ENCODE peak calls at places on chromosomes 6 and 20, in five cellular contexts. M is transverse colon, O is Peyer's patch, G is esophagus squamous epithelium, Z is sigmoid colon. C is an unnamed sample.

GRCh38 chr6:137089305-137089704 is 44.5 kb upstream of the IL20RA start:
- DNase-seq in M (peak; percentile 45), O (no peak), G (no peak), Z (no peak), C (peak; percentile 29)

GRCh38 chr6:12962529-12962928 is 246.0 kb downstream of the PHACTR1 start:
- DNase-seq in M (no peak), O (no peak), G (no peak), Z (no peak), C (no peak)

GRCh38 chr6:71336901-71337300 is 48.3 kb downstream of the OGFRL1 start:
- DNase-seq in M (no peak), O (no peak), G (no peak), Z (no peak), C (no peak)

GRCh38 chr6:167747152-167747427 is 79.6 kb upstream of the AFDN start:
- DNase-seq in M (no peak), O (peak; percentile 33), G (no peak), Z (peak; percentile 62), C (no peak)

GRCh38 chr6:7112741-7113313 is 5.1 kb downstream of the RREB1 start:
- DNase-seq in M (peak; percentile 44), O (peak; percentile 66), G (no peak), Z (no peak), C (peak; percentile 57)

GRCh38 chr6:159693128-159693893 is at the start of gene SOD2:
- DNase-seq in M (peak; percentile 90), O (peak; percentile 92), G (peak; percentile 54), Z (peak; percentile 93), C (peak; percentile 93)

GRCh38 chr6:16129623-16130243 is 847 bp downstream of the MYLIP start:
- DNase-seq in M (peak; percentile 41), O (peak; percentile 66), G (no peak), Z (peak; percentile 76), C (no peak)

GRCh38 chr6:81969814-81970213 is 217.3 kb upstream of the TENT5A start:
- DNase-seq in M (no peak), O (peak; percentile 43), G (no peak), Z (no peak), C (no peak)

GRCh38 chr20:37329481-37330165 is 16.3 kb upstream of the SRC start:
- DNase-seq in M (no peak), O (no peak), G (no peak), Z (no peak), C (no peak)

GRCh38 chr6:3899061-3899460 is 49.9 kb downstream of the FAM50B start:
- DNase-seq in M (no peak), O (peak; percentile 18), G (no peak), Z (no peak), C (no peak)

DNA sequence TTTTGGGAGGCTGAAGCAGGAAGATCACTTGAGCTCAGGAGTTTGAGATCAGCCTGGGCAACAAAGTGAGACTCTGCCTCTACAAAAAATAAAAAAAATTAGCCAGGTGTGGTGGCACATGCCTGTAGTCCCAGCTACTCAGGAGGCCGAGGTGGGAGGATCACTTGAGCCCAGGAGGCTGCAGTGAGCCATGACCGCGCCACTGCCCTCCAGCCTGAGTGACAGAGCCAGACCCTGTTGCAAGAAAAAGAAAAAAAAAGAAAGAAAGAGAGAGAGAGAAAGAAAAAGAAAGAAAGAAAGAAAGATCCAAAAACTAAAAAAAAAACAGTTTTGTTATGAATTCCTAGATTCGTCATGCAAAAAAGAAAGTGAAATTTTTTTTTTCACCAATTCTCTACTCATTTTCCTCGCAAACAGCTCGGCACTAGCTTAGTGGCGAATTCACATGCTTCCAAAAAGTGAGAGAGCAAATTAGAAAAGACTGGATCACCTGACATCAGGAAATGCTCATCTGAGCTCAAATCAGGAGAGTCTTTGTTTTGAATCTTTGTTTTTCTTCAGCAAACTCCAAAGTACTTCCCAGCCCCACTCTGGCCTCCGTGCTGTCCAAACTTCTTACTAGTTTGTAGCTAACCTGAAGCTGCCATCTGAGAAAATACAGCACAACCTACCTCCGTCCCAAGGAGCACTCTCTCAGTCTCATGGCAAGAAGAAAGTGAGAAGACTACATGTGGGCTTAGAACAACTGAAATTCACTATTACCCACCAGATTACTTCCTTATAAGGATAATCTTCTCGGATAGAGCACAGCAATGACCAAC is 27.0 kb downstream of the IPCEF1 start:
- DNase-seq in M (no peak), O (no peak), G (no peak), Z (no peak), C (no peak)
- H3K4me1 ChIP-seq in M (no peaks in the 10 kb centered on the region), O (no peaks in the 10 kb centered on the region), G (no peaks in the 10 kb centered on the region), Z (no peaks in the 10 kb centered on the region), C (no peaks in the 10 kb centered on the region)

GRCh38 chr6:83124553-83124952 is 57.1 kb downstream of the DOP1A start:
- DNase-seq in M (no peak), O (no peak), G (no peak), Z (no peak), C (no peak)
- TF ChIP-seq POLR2A in M (no peak), O (no peak), G (no peak), Z (no peak), C (no peak)

GRCh38 chr6:10426781-10427279 is 12.0 kb upstream of the TFAP2A start:
- DNase-seq in M (no peak), O (no peak), G (no peak), Z (no peak), C (no peak)

GRCh38 chr6:10431423-10432164 is 16.7 kb upstream of the TFAP2A start:
- DNase-seq in M (no peak), O (no peak), G (no peak), Z (no peak), C (no peak)

GRCh38 chr6:10425973-10426780 is 11.3 kb upstream of the TFAP2A start:
- DNase-seq in M (peak; percentile 38), O (no peak), G (no peak), Z (no peak), C (peak; percentile 90)

GRCh38 chr6:10433322-10433721 is 18.4 kb upstream of the TFAP2A start:
- DNase-seq in M (no peak), O (no peak), G (no peak), Z (no peak), C (no peak)

GRCh38 chr6:10429638-10430427 is 15.0 kb upstream of the TFAP2A start:
- DNase-seq in M (no peak), O (no peak), G (no peak), Z (no peak), C (no peak)
- H3K4me3 ChIP-seq in M (no peak overlapping the region), O (no peak overlapping the region), G (peak overlapping the region; percentile 13), Z (no peak overlapping the region), C (no peak overlapping the region)

DNA sequence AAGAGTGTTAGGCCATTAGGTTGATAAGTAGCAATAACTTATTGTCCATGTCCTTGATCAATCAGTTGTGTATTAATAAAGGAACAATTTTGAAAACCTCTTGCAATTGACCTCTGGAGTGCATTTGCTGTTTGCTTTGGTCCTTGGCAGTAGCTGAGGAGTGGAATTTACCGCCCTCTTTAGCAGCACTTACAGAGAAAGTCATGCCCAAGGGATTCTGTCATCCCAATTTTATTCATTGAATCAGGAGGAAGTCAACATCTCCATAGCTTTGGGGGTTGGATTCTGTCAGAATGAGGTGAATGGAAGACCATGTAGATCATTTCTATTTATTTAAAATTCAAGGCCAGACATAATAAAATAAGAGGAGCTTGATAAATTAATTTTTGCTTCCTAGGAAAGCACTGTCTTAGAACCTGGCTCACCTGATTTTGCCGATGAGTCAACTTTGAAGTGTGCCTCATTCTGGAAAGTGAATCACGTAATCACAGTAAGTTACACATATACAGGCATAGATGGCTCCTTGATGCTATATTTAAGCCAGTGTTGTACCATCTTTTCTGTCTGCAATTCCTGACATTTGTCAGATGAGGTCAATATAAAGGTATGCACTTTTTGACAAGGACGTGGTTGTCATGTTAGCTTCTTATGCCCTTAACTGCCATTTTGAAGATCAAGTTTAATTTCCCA is 128.7 kb upstream of the MLIP start:
- DNase-seq in M (no peak), O (no peak), G (no peak), Z (no peak), C (no peak)
- H3K4me1 ChIP-seq in M (peaks cover 3% of the 10 kb centered on the region), O (no peaks in the 10 kb centered on the region), G (peaks cover 13% of the 10 kb centered on the region), Z (peaks cover 13% of the 10 kb centered on the region), C (no peaks in the 10 kb centered on the region)

GRCh38 chr6:151389640-151390275 is 1.6 kb downstream of the ZBTB2 start:
- DNase-seq in M (peak; percentile 74), O (peak; percentile 76), G (peak; percentile 58), Z (peak; percentile 86), C (peak; percentile 67)
- TF ChIP-seq POLR2A in M (peak; percentile 78), O (peak; percentile 69), G (no peak), Z (peak; percentile 15), C (peak; percentile 90)